ENCODE peak calls at places on chromosomes 2 and 18, in eight cellular contexts. One of them, this sample, is unnamed.

GRCh38 chr2:1631292-1632005 is 112.9 kb downstream of the PXDN start:
- DNase-seq in SK-MEL-5: no peak
- DNase-seq in midbrain: no peak
- DNase-seq in colonic mucosa: peak
- DNase-seq in ureter: no peak
- DNase-seq in NCI-H510A: no peak
- DNase-seq in activated CD4-positive, alpha-beta T cell treated with anti-CD3 and anti-CD28 coated beads for 4 hours: no peak
- DNase-seq in HL-60: no peak
- DNase-seq in this sample: peak

GRCh38 chr2:238497610-238498005 is 70.9 kb downstream of the ASB1 start:
- DNase-seq in SK-MEL-5: no peak
- DNase-seq in midbrain: no peak
- DNase-seq in colonic mucosa: no peak
- DNase-seq in ureter: no peak
- DNase-seq in NCI-H510A: no peak
- DNase-seq in activated CD4-positive, alpha-beta T cell treated with anti-CD3 and anti-CD28 coated beads for 4 hours: no peak
- DNase-seq in HL-60: no peak
- DNase-seq in this sample: no peak

GRCh38 chr2:231104115-231104713 is 20.6 kb downstream of the HTR2B start:
- DNase-seq in SK-MEL-5: peak
- DNase-seq in midbrain: peak
- DNase-seq in colonic mucosa: peak
- DNase-seq in ureter: peak
- DNase-seq in NCI-H510A: peak
- DNase-seq in activated CD4-positive, alpha-beta T cell treated with anti-CD3 and anti-CD28 coated beads for 4 hours: peak
- DNase-seq in HL-60: peak
- DNase-seq in this sample: no peak

GRCh38 chr18:48475635-48476549 is 62.9 kb upstream of the CTIF start:
- DNase-seq in SK-MEL-5: peak
- DNase-seq in midbrain: peak
- DNase-seq in colonic mucosa: no peak
- DNase-seq in ureter: no peak
- DNase-seq in NCI-H510A: peak
- DNase-seq in activated CD4-positive, alpha-beta T cell treated with anti-CD3 and anti-CD28 coated beads for 4 hours: no peak
- DNase-seq in HL-60: peak
- DNase-seq in this sample: no peak

GRCh38 chr2:71101656-71102055 is 28.4 kb downstream of the MCEE start:
- DNase-seq in SK-MEL-5: no peak
- DNase-seq in midbrain: no peak
- DNase-seq in colonic mucosa: no peak
- DNase-seq in ureter: no peak
- DNase-seq in NCI-H510A: no peak
- DNase-seq in activated CD4-positive, alpha-beta T cell treated with anti-CD3 and anti-CD28 coated beads for 4 hours: no peak
- DNase-seq in HL-60: no peak
- DNase-seq in this sample: no peak

GRCh38 chr2:60553992-60554648 is 666 bp upstream of the BCL11A start:
- DNase-seq in SK-MEL-5: no peak
- DNase-seq in midbrain: peak
- DNase-seq in colonic mucosa: peak
- DNase-seq in ureter: peak
- DNase-seq in NCI-H510A: no peak
- DNase-seq in activated CD4-positive, alpha-beta T cell treated with anti-CD3 and anti-CD28 coated beads for 4 hours: no peak
- DNase-seq in HL-60: peak
- DNase-seq in this sample: no peak

GRCh38 chr2:29606105-29606871 is 315.1 kb downstream of the ALK start:
- DNase-seq in SK-MEL-5: no peak
- DNase-seq in midbrain: no peak
- DNase-seq in colonic mucosa: no peak
- DNase-seq in ureter: no peak
- DNase-seq in NCI-H510A: no peak
- DNase-seq in activated CD4-positive, alpha-beta T cell treated with anti-CD3 and anti-CD28 coated beads for 4 hours: no peak
- DNase-seq in HL-60: no peak
- DNase-seq in this sample: no peak

GRCh38 chr18:44149706-44150105 is 531.0 kb upstream of the SETBP1 start:
- DNase-seq in SK-MEL-5: no peak
- DNase-seq in midbrain: no peak
- DNase-seq in colonic mucosa: no peak
- DNase-seq in ureter: no peak
- DNase-seq in NCI-H510A: no peak
- DNase-seq in activated CD4-positive, alpha-beta T cell treated with anti-CD3 and anti-CD28 coated beads for 4 hours: no peak
- DNase-seq in HL-60: no peak
- DNase-seq in this sample: no peak

GRCh38 chr2:43159797-43160196 is 66.6 kb downstream of the ZFP36L2 start:
- DNase-seq in SK-MEL-5: no peak
- DNase-seq in midbrain: no peak
- DNase-seq in colonic mucosa: no peak
- DNase-seq in ureter: no peak
- DNase-seq in NCI-H510A: no peak
- DNase-seq in activated CD4-positive, alpha-beta T cell treated with anti-CD3 and anti-CD28 coated beads for 4 hours: no peak
- DNase-seq in HL-60: peak
- DNase-seq in this sample: no peak

GRCh38 chr2:237495521-237496117 is 8.6 kb downstream of the MLPH start:
- DNase-seq in SK-MEL-5: no peak
- DNase-seq in midbrain: no peak
- DNase-seq in colonic mucosa: no peak
- DNase-seq in ureter: no peak
- DNase-seq in NCI-H510A: no peak
- DNase-seq in activated CD4-positive, alpha-beta T cell treated with anti-CD3 and anti-CD28 coated beads for 4 hours: no peak
- DNase-seq in HL-60: no peak
- DNase-seq in this sample: no peak

GRCh38 chr2:128280901-128281321 is 37.8 kb downstream of the HS6ST1 start:
- DNase-seq in SK-MEL-5: no peak
- DNase-seq in midbrain: peak
- DNase-seq in colonic mucosa: no peak
- DNase-seq in ureter: no peak
- DNase-seq in NCI-H510A: no peak
- DNase-seq in activated CD4-positive, alpha-beta T cell treated with anti-CD3 and anti-CD28 coated beads for 4 hours: no peak
- DNase-seq in HL-60: no peak
- DNase-seq in this sample: no peak

GRCh38 chr18:55322176-55322735 is 265.7 kb downstream of the TCF4 start:
- DNase-seq in SK-MEL-5: peak
- DNase-seq in midbrain: peak
- DNase-seq in colonic mucosa: peak
- DNase-seq in ureter: peak
- DNase-seq in NCI-H510A: peak
- DNase-seq in activated CD4-positive, alpha-beta T cell treated with anti-CD3 and anti-CD28 coated beads for 4 hours: no peak
- DNase-seq in HL-60: peak
- DNase-seq in this sample: peak

GRCh38 chr2:164826293-164827243 is 15.1 kb downstream of the COBLL1 start:
- DNase-seq in SK-MEL-5: peak
- DNase-seq in midbrain: no peak
- DNase-seq in colonic mucosa: peak
- DNase-seq in ureter: peak
- DNase-seq in NCI-H510A: peak
- DNase-seq in activated CD4-positive, alpha-beta T cell treated with anti-CD3 and anti-CD28 coated beads for 4 hours: no peak
- DNase-seq in HL-60: no peak
- DNase-seq in this sample: peak

GRCh38 chr18:67218556-67218955 is 298.0 kb downstream of the DSEL start:
- DNase-seq in SK-MEL-5: no peak
- DNase-seq in midbrain: no peak
- DNase-seq in colonic mucosa: no peak
- DNase-seq in ureter: no peak
- DNase-seq in NCI-H510A: no peak
- DNase-seq in activated CD4-positive, alpha-beta T cell treated with anti-CD3 and anti-CD28 coated beads for 4 hours: no peak
- DNase-seq in HL-60: no peak
- DNase-seq in this sample: no peak

GRCh38 chr18:36179562-36180334 is 7.5 kb upstream of the MOCOS start:
- DNase-seq in SK-MEL-5: no peak
- DNase-seq in midbrain: peak
- DNase-seq in colonic mucosa: peak
- DNase-seq in ureter: peak
- DNase-seq in NCI-H510A: no peak
- DNase-seq in activated CD4-positive, alpha-beta T cell treated with anti-CD3 and anti-CD28 coated beads for 4 hours: no peak
- DNase-seq in HL-60: peak
- DNase-seq in this sample: peak

GRCh38 chr18:26438980-26439379 is 109.4 kb downstream of the KCTD1 start:
- DNase-seq in SK-MEL-5: no peak
- DNase-seq in midbrain: no peak
- DNase-seq in colonic mucosa: no peak
- DNase-seq in ureter: no peak
- DNase-seq in NCI-H510A: no peak
- DNase-seq in activated CD4-positive, alpha-beta T cell treated with anti-CD3 and anti-CD28 coated beads for 4 hours: no peak
- DNase-seq in HL-60: peak
- DNase-seq in this sample: no peak

GRCh38 chr2:231323316-231323715 is 72.2 kb upstream of the B3GNT7 start:
- DNase-seq in SK-MEL-5: no peak
- DNase-seq in midbrain: no peak
- DNase-seq in colonic mucosa: no peak
- DNase-seq in ureter: peak
- DNase-seq in NCI-H510A: no peak
- DNase-seq in activated CD4-positive, alpha-beta T cell treated with anti-CD3 and anti-CD28 coated beads for 4 hours: no peak
- DNase-seq in HL-60: no peak
- DNase-seq in this sample: no peak

GRCh38 chr18:58843662-58844035 is 21.0 kb upstream of the ZNF532 start:
- DNase-seq in SK-MEL-5: no peak
- DNase-seq in midbrain: no peak
- DNase-seq in colonic mucosa: no peak
- DNase-seq in ureter: no peak
- DNase-seq in NCI-H510A: no peak
- DNase-seq in activated CD4-positive, alpha-beta T cell treated with anti-CD3 and anti-CD28 coated beads for 4 hours: no peak
- DNase-seq in HL-60: no peak
- DNase-seq in this sample: no peak

This sample was measured in coronary artery.